ENCODE peak calls at places on chromosomes 13 and 19, in eight cellular contexts. U is HS-27A; F is uterus; Q is progenitor cell of endocrine pancreas; N is foreskin fibroblast; M is stimulated activated CD4-positive, alpha-beta T cell treated with anti-CD3 and anti-CD28 coated beads, Interleukin-1b, Interleukin-23, amount 100 ng/mL, for 24 hours; P is mammary epithelial cell; G is RPMI8226. X is an unnamed sample.

GRCh38 chr13:89061821-89062220 is 1390.7 kb downstream of the SLITRK5 start:
- DNase-seq in M (no peak), Q (no peak), U (no peak), P (no peak), N (no peak), F (no peak), G (no peak), X (no peak)

GRCh38 chr19:15188851-15189250 is 11.9 kb downstream of the NOTCH3 start:
- DNase-seq in F (no peak), Q (no peak), G (no peak), P (no peak), M (no peak), U (no peak), N (no peak), X (no peak)

GRCh38 chr19:31616031-31616430 is 266.8 kb upstream of the TSHZ3 start:
- DNase-seq in U (no peak), M (no peak), F (no peak), N (no peak), G (no peak), Q (no peak), P (peak), X (no peak)

GRCh38 chr13:80389073-80390038 is 48.4 kb upstream of the SPRY2 start:
- DNase-seq in Q (no peak), P (no peak), F (no peak), G (no peak), U (no peak), N (peak), M (no peak), X (peak)

GRCh38 chr13:21079206-21079605 is 17.8 kb upstream of the LATS2 start:
- DNase-seq in Q (no peak), G (no peak), M (no peak), P (no peak), N (no peak), U (no peak), F (no peak), X (no peak)

GRCh38 chr19:41264581-41265375 is 606 bp downstream of the HNRNPUL1 start:
- DNase-seq in P (peak), N (peak), G (peak), F (peak), M (peak), U (peak), Q (peak), X (peak)

GRCh38 chr13:109412232-109412935 is 374.0 kb downstream of the IRS2 start:
- DNase-seq in Q (peak), N (peak), U (no peak), M (no peak), P (no peak), G (no peak), F (peak), X (peak)

GRCh38 chr19:38210458-38210987 is 13.5 kb downstream of the DPF1 start:
- DNase-seq in Q (peak), M (no peak), U (no peak), F (peak), N (peak), P (no peak), G (peak), X (no peak)

GRCh38 chr19:18636183-18636968 is 452 bp upstream of the KLHL26 start:
- DNase-seq in G (peak), U (peak), Q (peak), F (peak), P (peak), N (peak), M (peak), X (peak)

X was measured in fibroblast of gingiva.